ENCODE peak calls at places on chromosomes 5 and 9, in nine cellular contexts. E, W, Y, J, P, A, G, F and O are unnamed samples.

GRCh38 chr9:36018755-36019720 is 17.7 kb upstream of the RECK start:
- DNase-seq in G (no peak), E (no peak), W (no peak), Y (no peak), J (no peak), P (no peak), A (no peak), F (no peak), O (no peak)

GRCh38 chr5:82004511-82004910 is 32.7 kb downstream of the ATG10 start:
- DNase-seq in G (no peak), Y (no peak), W (no peak), A (no peak), P (no peak), J (no peak), E (no peak), F (no peak), O (no peak)

GRCh38 chr5:140573683-140574082 is 9.1 kb downstream of the SLC35A4 start:
- DNase-seq in W (peak), E (no peak), A (no peak), G (no peak), J (no peak), Y (no peak), P (no peak), F (no peak), O (no peak)

GRCh38 chr9:34365282-34365681 is 11.4 kb downstream of the MYORG start:
- DNase-seq in A (no peak), F (no peak), G (no peak), W (no peak), J (no peak), Y (peak), E (no peak), P (no peak), O (no peak)

GRCh38 chr9:94928696-94929372 is 202.3 kb downstream of the AOPEP start:
- DNase-seq in E (no peak), Y (no peak), J (no peak), A (no peak), F (peak), G (no peak), W (no peak), P (no peak), O (no peak)

GRCh38 chr9:134427153-134427782 is 101.0 kb downstream of the RXRA start:
- DNase-seq in A (no peak), F (no peak), P (no peak), Y (no peak), J (no peak), E (no peak), G (no peak), W (no peak), O (no peak)

GRCh38 chr9:114305189-114305555 is 17.7 kb upstream of the ORM1 start:
- DNase-seq in G (no peak), W (peak), F (no peak), E (no peak), A (no peak), Y (no peak), J (peak), P (no peak), O (no peak)

GRCh38 chr9:94783121-94783664 is 56.7 kb downstream of the AOPEP start:
- DNase-seq in Y (peak), A (peak), E (peak), G (peak), J (peak), P (peak), F (peak), W (peak), O (peak)

GRCh38 chr5:56516936-56517521 is 283.9 kb upstream of the ANKRD55 start:
- DNase-seq in W (no peak), E (no peak), P (peak), F (no peak), G (peak), J (no peak), A (peak), Y (peak), O (peak)

GRCh38 chr5:137575211-137575610 is 76.1 kb upstream of the SPOCK1 start:
- DNase-seq in P (no peak), A (no peak), W (no peak), E (no peak), F (no peak), G (no peak), Y (no peak), J (no peak), O (no peak)

GRCh38 chr9:126528111-126528510 is 85.6 kb upstream of the LMX1B start:
- DNase-seq in P (no peak), F (no peak), G (no peak), Y (no peak), J (no peak), E (no peak), A (no peak), W (no peak), O (no peak)

GRCh38 chr5:149271717-149272558 is at the start of gene AFAP1L1:
- DNase-seq in J (peak), W (peak), F (peak), E (no peak), Y (peak), P (peak), A (peak), G (peak), O (peak)

GRCh38 chr5:173639-174600 is 17.4 kb upstream of the LRRC14B start:
- DNase-seq in A (no peak), P (no peak), G (no peak), W (no peak), J (no peak), F (no peak), E (no peak), Y (no peak), O (no peak)

GRCh38 chr5:2756211-2756746 is 4.8 kb upstream of the IRX2 start:
- DNase-seq in P (no peak), W (no peak), J (peak), F (peak), E (no peak), G (no peak), A (no peak), Y (no peak), O (no peak)

GRCh38 chr9:133773889-133774655 is 35.9 kb upstream of the SARDH start:
- DNase-seq in E (no peak), W (no peak), A (no peak), J (peak), Y (peak), F (no peak), G (no peak), P (no peak), O (no peak)

GRCh38 chr5:64655596-64655995 is 34.7 kb upstream of the SHISAL2B start:
- DNase-seq in Y (no peak), J (no peak), E (no peak), F (no peak), G (no peak), A (no peak), W (no peak), P (no peak), O (no peak)

GRCh38 chr5:109718216-109718615 is 28.5 kb downstream of the MAN2A1 start:
- DNase-seq in E (no peak), P (no peak), W (no peak), F (no peak), G (no peak), J (no peak), A (no peak), Y (no peak), O (no peak)

GRCh38 chr9:19699757-19700156 is 89.1 kb downstream of the SLC24A2 start:
- DNase-seq in Y (no peak), A (no peak), F (no peak), E (no peak), G (no peak), W (no peak), P (peak), J (no peak), O (no peak)

GRCh38 chr5:56681346-56681745 is 134.0 kb upstream of the MAP3K1 start:
- DNase-seq in E (no peak), J (no peak), Y (no peak), F (no peak), A (no peak), P (no peak), W (no peak), G (no peak), O (no peak)

GRCh38 chr5:176153741-176154140 is 84.5 kb upstream of the SIMC1 start:
- DNase-seq in W (no peak), Y (no peak), J (no peak), P (no peak), G (no peak), A (no peak), E (no peak), F (no peak), O (no peak)

GRCh38 chr5:132238169-132238744 is 10.6 kb upstream of the P4HA2 start:
- DNase-seq in W (peak), F (peak), G (peak), A (peak), E (peak), J (peak), P (no peak), Y (peak), O (peak)